ENCODE peak calls at places on chromosome 16, in five cellular contexts. E is fibroblast of villous mesenchyme, G is tibial nerve, L is lower leg skin, O is body of pancreas. V is an unnamed sample.

GRCh38 chr16:85755929-85756768 is 5.3 kb upstream of the C16orf74 start:
- DNase-seq in E (no peak), G (no peak), L (no peak), O (no peak), V (peak; percentile 77)

GRCh38 chr16:53207810-53208752 is 153.3 kb downstream of the CHD9 start:
- DNase-seq in E (peak; percentile 88), G (no peak), L (peak; percentile 40), O (peak; percentile 53), V (peak; percentile 72)

GRCh38 chr16:81836279-81837054 is 57.4 kb downstream of the PLCG2 start:
- DNase-seq in E (no peak), G (no peak), L (no peak), O (no peak), V (no peak)

GRCh38 chr16:87160218-87160617 is 157.0 kb downstream of the C16orf95 start:
- DNase-seq in E (no peak), G (no peak), L (no peak), O (peak; percentile 19), V (no peak)

GRCh38 chr16:81614654-81615359 is 164.3 kb upstream of the PLCG2 start:
- DNase-seq in E (no peak), G (no peak), L (no peak), O (no peak), V (no peak)

GRCh38 chr16:88850531-88851199 is 6.1 kb downstream of the GALNS start:
- DNase-seq in E (no peak), G (no peak), L (no peak), O (no peak), V (no peak)

GRCh38 chr16:4500283-4500682 is 24.1 kb downstream of the HMOX2 start:
- DNase-seq in E (peak; percentile 89), G (no peak), L (peak; percentile 41), O (peak; percentile 50), V (peak; percentile 46)

GRCh38 chr16:397135-397661 is at the start of gene NME4:
- DNase-seq in E (no peak), G (no peak), L (no peak), O (peak; percentile 31), V (no peak)

GRCh38 chr16:23959069-23959800 is 123.5 kb downstream of the PRKCB start:
- DNase-seq in E (no peak), G (no peak), L (no peak), O (no peak), V (no peak)

GRCh38 chr16:67009158-67009557 is 19.8 kb upstream of the CBFB start:
- DNase-seq in E (no peak), G (no peak), L (no peak), O (no peak), V (no peak)

GRCh38 chr16:1102921-1103648 is 7.0 kb upstream of the C1QTNF8 start:
- DNase-seq in E (peak; percentile 6), G (no peak), L (peak; percentile 26), O (peak; percentile 73), V (no peak)

GRCh38 chr16:81458149-81458669 is 13.6 kb downstream of the CMIP start:
- DNase-seq in E (no peak), G (no peak), L (no peak), O (no peak), V (no peak)

GRCh38 chr16:1933097-1933661 is 9.8 kb downstream of the MSRB1 start:
- DNase-seq in E (no peak), G (no peak), L (no peak), O (peak; percentile 42), V (no peak)

GRCh38 chr16:1645914-1646525 is 32.1 kb upstream of the JPT2 start:
- DNase-seq in E (peak; percentile 54), G (no peak), L (no peak), O (no peak), V (no peak)

GRCh38 chr16:4114257-4115208 is 1.7 kb downstream of the ADCY9 start:
- DNase-seq in E (no peak), G (no peak), L (no peak), O (no peak), V (no peak)

GRCh38 chr16:57752581-57753447 is 17.2 kb downstream of the KATNB1 start:
- DNase-seq in E (no peak), G (no peak), L (no peak), O (peak; percentile 5), V (no peak)

GRCh38 chr16:46691720-46692119 is 2.3 kb downstream of the ORC6 start:
- DNase-seq in E (peak; percentile 57), G (no peak), L (no peak), O (no peak), V (no peak)

GRCh38 chr16:89949756-89950155 is 1.2 kb downstream of the DEF8 start:
- DNase-seq in E (no peak), G (no peak), L (no peak), O (no peak), V (no peak)

GRCh38 chr16:29680180-29680598 is 1.2 kb downstream of the QPRT start:
- DNase-seq in E (peak; percentile 45), G (no peak), L (no peak), O (peak; percentile 33), V (no peak)

GRCh38 chr16:774086-775001 is 13.8 kb downstream of the MSLN start:
- DNase-seq in E (no peak), G (no peak), L (no peak), O (no peak), V (no peak)

GRCh38 chr16:28910046-28911031 is 14.7 kb downstream of the RABEP2 start:
- DNase-seq in E (no peak), G (no peak), L (no peak), O (no peak), V (no peak)

GRCh38 chr16:720507-720989 is 398 bp upstream of the ANTKMT start:
- DNase-seq in E (peak; percentile 83), G (no peak), L (no peak), O (peak; percentile 44), V (no peak)

GRCh38 chr16:19417640-19418039 is at the start of gene TMC5:
- DNase-seq in E (no peak), G (no peak), L (no peak), O (no peak), V (no peak)

GRCh38 chr16:3188925-3189825 is 1.2 kb downstream of the OR1F1 start:
- DNase-seq in E (peak; percentile 73), G (no peak), L (no peak), O (no peak), V (no peak)

GRCh38 chr16:70724146-70725023 is 38.5 kb upstream of the MTSS2 start:
- DNase-seq in E (no peak), G (no peak), L (no peak), O (no peak), V (no peak)

GRCh38 chr16:24984101-24984500 is 31.1 kb downstream of the ARHGAP17 start:
- DNase-seq in E (no peak), G (no peak), L (no peak), O (no peak), V (no peak)

DNA sequence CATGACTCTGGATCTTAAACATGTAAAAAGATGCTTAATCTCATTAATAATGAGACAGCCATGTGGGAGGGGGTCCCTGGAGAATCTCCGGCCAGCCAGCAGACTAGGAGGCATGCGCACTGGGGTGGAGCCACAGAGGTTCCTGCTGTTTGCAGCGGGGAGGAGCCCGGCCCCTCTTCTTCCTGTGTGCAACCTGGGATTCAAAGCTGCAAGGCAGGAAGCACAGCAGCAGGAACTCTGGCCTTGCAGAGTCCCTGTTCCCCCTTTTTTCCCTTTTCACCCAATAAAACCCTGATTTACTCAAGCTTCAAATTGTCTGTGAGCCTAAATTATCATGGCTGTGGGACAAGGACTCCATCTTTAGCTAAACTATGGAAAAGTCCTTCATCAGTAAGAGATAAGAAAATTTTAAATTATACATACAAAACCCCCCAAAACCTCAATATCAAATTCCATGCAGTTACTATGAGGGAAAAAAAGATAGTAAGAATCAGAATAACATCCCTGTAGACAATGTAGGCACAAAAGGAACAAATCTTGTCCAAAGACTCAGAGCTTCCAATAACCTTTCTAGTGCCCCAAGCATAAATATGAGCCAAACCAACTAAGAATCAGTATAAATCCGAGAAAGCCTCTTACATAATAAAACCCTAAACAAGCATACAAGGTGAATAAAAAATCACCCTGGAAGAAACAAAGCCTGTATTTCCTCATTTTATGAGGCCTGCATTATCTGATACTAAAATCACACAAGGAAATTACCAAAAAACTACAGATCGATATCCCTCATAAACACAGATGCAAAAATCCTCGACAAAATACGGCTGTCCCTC is 12.1 kb downstream of the CFDP1 start:
- DNase-seq in E (peak; percentile 69), G (peak; percentile 35), L (peak; percentile 49), O (peak; percentile 77), V (no peak)
- H3K4me3 ChIP-seq in E (peak overlapping the region; percentile 23), G (no peak overlapping the region), L (no peak overlapping the region), O (no peak overlapping the region), V (no peak overlapping the region)

GRCh38 chr16:54937673-54938350 is 7.1 kb downstream of the IRX5 start:
- DNase-seq in E (no peak), G (no peak), L (no peak), O (no peak), V (no peak)
- TF ChIP-seq CTCF in E (peak; percentile 3), G (no peak), L (no peak), O (no peak), V (no peak)

GRCh38 chr16:72788269-72788809 is 259.6 kb downstream of the ZFHX3 start:
- DNase-seq in E (no peak), G (no peak), L (no peak), O (no peak), V (no peak)

GRCh38 chr16:72787130-72787518 is 260.8 kb downstream of the ZFHX3 start:
- DNase-seq in E (no peak), G (no peak), L (no peak), O (no peak), V (no peak)

GRCh38 chr16:72786606-72787005 is 261.3 kb downstream of the ZFHX3 start:
- DNase-seq in E (no peak), G (no peak), L (no peak), O (no peak), V (no peak)

GRCh38 chr16:72789465-72789864 is 258.5 kb downstream of the ZFHX3 start:
- DNase-seq in E (no peak), G (no peak), L (no peak), O (no peak), V (no peak)

DNA sequence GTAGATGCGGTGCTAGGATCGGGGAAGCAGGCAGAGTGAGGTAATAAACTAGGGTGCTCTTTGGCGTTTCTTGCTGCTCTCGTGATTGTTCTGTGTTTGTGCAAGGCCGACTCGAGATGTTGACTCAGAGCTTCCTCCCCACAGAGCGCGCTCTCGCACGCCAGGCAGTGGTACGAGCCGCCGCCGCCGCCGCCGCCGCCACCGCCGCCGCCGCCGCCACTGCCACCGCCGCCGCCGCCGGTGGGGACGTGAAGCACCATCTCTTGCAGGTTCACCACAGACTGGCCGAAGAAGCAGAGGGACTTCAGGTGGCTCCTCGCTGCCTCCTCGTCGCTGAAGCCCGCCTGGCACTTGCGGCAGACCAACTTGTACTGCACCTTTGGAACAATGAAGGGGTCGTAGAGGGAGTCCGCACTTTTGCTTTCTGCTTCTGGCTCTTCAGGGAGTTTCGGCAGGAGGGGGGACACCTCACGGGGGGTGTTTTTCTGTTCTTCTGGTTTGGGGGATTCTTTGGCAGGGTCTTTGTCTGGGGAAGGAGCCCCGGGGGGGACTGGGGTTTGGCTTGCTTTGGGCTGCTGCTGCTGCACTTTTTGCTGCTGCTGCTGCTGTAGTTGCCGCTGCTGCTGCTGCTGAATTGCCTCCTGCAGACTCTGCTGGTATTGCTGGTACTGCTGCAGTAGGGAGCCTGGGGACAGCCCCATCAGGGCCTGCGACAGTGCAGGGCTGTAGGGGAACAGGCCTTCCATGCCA is 260.2 kb downstream of the ZFHX3 start:
- DNase-seq in E (peak; percentile 86), G (peak; percentile 58), L (peak; percentile 77), O (peak; percentile 62), V (peak; percentile 62)
- H3K4me3 ChIP-seq in E (peak overlapping the region; percentile 62), G (peak overlapping the region; percentile 27), L (peak overlapping the region; percentile 14), O (no peak overlapping the region), V (peak overlapping the region; percentile 60)

DNA sequence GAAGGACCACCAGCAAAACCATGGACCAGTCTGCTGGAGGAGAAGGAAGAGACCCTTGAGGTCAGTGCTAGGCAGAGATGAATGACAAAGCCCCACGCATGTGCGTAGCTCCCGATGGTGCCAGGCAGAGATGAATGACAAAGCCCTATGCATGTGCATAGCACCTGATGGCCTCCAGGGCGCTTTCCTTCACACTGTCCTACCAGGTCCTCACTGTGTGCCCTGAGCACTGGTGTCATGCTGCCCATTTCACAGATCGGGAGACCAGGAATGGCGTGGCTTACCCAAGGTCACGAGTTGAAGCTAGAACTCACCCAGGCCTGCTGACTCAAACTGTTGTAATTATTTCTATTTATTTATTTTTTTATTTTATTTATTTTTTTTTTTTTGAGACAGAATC is 149.6 kb downstream of the KATNIP start:
- DNase-seq in E (no peak), G (no peak), L (no peak), O (no peak), V (no peak)
- TF ChIP-seq CTCF in E (peak; percentile 2), G (no peak), L (no peak), O (no peak), V (no peak)